ENCODE peak calls at places on chromosomes 1 and 21, in four cellular contexts. M is GM12878, T is transverse colon, S is tibial nerve. U is an unnamed sample. For H3K36me3, the result is how much of the 10 kb centered on the place peaks cover.

GRCh38 chr1:30111431-30111830 is 612.0 kb downstream of the MATN1 start:
- DNase-seq in M (no peak), T (peak), S (no peak), U (no peak)

GRCh38 chr1:6913086-6913485 is 127.8 kb downstream of the CAMTA1 start:
- DNase-seq in M (no peak), T (no peak), S (no peak), U (no peak)

GRCh38 chr1:31372961-31373896 is at the start of gene FABP3:
- DNase-seq in M (no peak), T (peak), S (peak), U (peak)

GRCh38 chr1:214952648-214953047 is 129.9 kb upstream of the KCNK2 start:
- DNase-seq in M (no peak), T (no peak), S (no peak), U (no peak)

GRCh38 chr1:175887981-175888428 is 144.6 kb upstream of the TNR start:
- DNase-seq in M (no peak), T (peak), S (peak), U (peak)

GRCh38 chr1:241944300-241944699 is 13.3 kb upstream of the BECN2 start:
- DNase-seq in M (no peak), T (no peak), S (no peak), U (no peak)

GRCh38 chr1:168714012-168714411 is 15.0 kb downstream of the DPT start:
- DNase-seq in M (no peak), T (peak), S (no peak), U (no peak)

GRCh38 chr1:84721152-84721551 is 30.9 kb upstream of the SSX2IP start:
- DNase-seq in M (no peak), T (no peak), S (no peak), U (no peak)

GRCh38 chr21:35528109-35529042 is 479.3 kb upstream of the RUNX1 start:
- DNase-seq in M (no peak), T (peak), S (no peak), U (peak)

GRCh38 chr1:175188936-175189335 is 3.6 kb downstream of the KIAA0040 start:
- DNase-seq in M (peak), T (peak), S (no peak), U (no peak)

GRCh38 chr1:165911609-165912281 is 84.3 kb downstream of the UCK2 start:
- DNase-seq in M (no peak), T (no peak), S (no peak), U (no peak)

GRCh38 chr1:99772809-99773208 is 6.4 kb upstream of the FRRS1 start:
- DNase-seq in M (no peak), T (no peak), S (no peak), U (no peak)

GRCh38 chr1:170145691-170146676 is at the start of gene NTMT2:
- DNase-seq in M (no peak), T (no peak), S (no peak), U (no peak)

GRCh38 chr1:44571712-44572571 is 102.3 kb downstream of the TMEM53 start:
- DNase-seq in M (no peak), T (no peak), S (no peak), U (no peak)

GRCh38 chr1:63601912-63602311 is 8.7 kb downstream of the PGM1 start:
- DNase-seq in M (no peak), T (no peak), S (no peak), U (no peak)

GRCh38 chr1:4172659-4173599 is 272.9 kb upstream of the C1orf174 start:
- DNase-seq in M (no peak), T (no peak), S (no peak), U (no peak)

GRCh38 chr21:45080639-45081414 is 6.4 kb downstream of the ADARB1 start:
- DNase-seq in M (no peak), T (no peak), S (no peak), U (no peak)

GRCh38 chr1:40974945-40975344 is 4.6 kb upstream of the CTPS1 start:
- DNase-seq in M (no peak), T (no peak), S (no peak), U (no peak)
- TF ChIP-seq EP300 in M (no peak), T (no peak), S (no peak), U (no peak)

GRCh38 chr1:53206735-53207379 is 10.2 kb downstream of the CPT2 start:
- DNase-seq in M (no peak), T (no peak), S (no peak), U (no peak)

GRCh38 chr1:53210954-53211353 is 9.5 kb downstream of the CZIB start:
- DNase-seq in M (no peak), T (no peak), S (no peak), U (no peak)

GRCh38 chr1:53207726-53208125 is 11.1 kb downstream of the CPT2 start:
- DNase-seq in M (no peak), T (no peak), S (no peak), U (no peak)

GRCh38 chr1:53214541-53214940 is 5.9 kb downstream of the CZIB start:
- DNase-seq in M (no peak), T (no peak), S (no peak), U (no peak)

GRCh38 chr1:53210352-53210751 is 10.1 kb downstream of the CZIB start:
- DNase-seq in M (no peak), T (no peak), S (no peak), U (no peak)
- H3K36me3 ChIP-seq in M (under half), T (under half), S (half or more), U (half or more)

GRCh38 chr1:109392788-109393580 is 4.7 kb downstream of the SORT1 start:
- DNase-seq in M (no peak), T (peak), S (peak), U (no peak)

GRCh38 chr1:109391161-109391556 is 6.6 kb downstream of the SORT1 start:
- DNase-seq in M (no peak), T (no peak), S (no peak), U (no peak)

GRCh38 chr1:109391626-109392025 is 6.1 kb downstream of the SORT1 start:
- DNase-seq in M (peak), T (no peak), S (no peak), U (no peak)

GRCh38 chr1:109393602-109394233 is 4.0 kb downstream of the SORT1 start:
- DNase-seq in M (no peak), T (no peak), S (no peak), U (no peak)

DNA sequence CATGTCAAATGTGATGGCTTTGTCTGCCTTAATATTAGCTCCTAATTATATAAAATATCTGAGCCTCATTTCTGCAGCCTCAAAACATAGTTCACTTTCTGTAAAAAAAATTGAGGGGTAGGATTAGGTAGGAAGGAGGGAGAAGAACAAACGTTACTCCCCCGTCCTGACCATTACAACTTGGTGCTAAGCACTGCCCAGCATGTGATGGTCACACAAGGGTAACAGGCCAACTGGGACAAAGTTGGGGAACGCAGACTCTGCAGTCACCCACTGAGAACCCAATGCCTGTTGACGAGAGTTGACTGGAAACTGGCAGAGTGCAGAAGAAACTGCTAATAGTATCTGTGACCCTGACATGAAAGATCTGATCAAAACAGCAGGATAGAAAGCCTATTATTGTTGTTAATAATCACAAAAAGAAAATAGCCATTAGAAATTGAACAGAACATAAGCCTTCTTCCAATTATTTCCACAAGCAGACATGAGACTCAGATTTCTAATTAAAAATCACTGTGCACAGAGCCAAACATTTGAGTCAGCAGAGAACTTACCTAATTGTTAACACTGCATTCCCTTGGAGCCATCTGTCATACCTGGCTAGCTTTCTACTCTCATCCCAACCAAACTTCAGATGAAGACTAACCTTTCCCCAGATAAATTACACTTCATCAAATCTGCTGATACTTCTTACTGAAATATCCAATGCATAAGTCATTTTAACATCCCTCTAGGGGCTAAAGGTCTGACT is 5.5 kb downstream of the SORT1 start:
- DNase-seq in M (no peak), T (no peak), S (no peak), U (peak)
- TF ChIP-seq EP300 in M (no peak), T (no peak), S (peak), U (no peak)

DNA sequence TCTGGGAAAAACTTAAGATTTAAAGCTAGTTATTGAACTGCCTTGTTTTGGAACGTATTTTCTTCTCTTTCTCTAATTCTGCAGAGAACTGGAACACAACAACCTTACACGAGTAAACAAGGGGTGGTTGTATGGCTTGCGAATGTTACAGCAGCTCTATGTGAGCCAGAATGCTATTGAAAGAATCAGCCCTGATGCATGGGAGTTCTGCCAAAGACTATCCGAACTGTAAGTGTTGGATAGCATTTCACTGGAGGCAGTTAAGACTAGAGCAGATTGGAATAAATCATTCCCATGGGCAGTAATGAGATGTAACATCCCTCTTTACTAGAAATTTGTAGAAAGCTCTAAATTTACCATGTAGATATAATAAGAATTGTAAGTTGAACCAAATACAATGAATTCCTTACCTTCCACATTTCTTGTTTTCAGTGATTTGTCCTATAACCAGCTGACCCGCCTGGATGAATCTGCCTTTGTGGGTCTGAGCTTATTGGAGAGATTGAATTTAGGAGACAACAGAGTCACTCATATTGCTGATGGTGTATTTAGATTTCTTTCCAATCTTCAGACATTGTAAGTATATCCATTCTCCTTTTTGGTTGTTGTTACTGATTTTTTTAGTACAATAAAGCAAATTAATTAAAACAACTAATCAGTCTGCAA is 22.9 kb downstream of the LRIG2 start:
- DNase-seq in M (no peak), T (no peak), S (no peak), U (no peak)
- H3K36me3 ChIP-seq in M (under half), T (half or more), S (half or more), U (under half)

GRCh38 chr1:185241127-185241526 is 75.9 kb downstream of the IVNS1ABP start:
- DNase-seq in M (no peak), T (no peak), S (no peak), U (no peak)
- TF ChIP-seq EP300 in M (no peak), T (no peak), S (no peak), U (no peak)

DNA sequence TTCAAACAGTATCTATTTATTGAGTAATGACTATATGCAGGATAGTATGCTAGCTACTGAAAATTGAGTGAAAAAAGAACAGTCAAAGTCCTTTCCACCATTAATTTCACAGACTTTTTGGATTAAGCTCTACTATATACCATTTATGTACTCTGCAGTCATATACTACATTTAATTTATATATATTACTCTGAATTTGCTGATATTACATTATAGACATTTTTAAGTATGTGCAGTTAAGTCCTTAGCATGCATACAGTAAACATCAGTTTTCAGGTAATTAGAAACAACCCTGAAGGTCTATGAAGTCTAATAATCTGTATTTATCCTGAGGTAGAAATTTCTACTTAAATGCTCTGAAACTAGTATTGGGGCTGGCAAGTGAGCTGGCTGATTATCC is 18.6 kb downstream of the TRMT1L start:
- DNase-seq in M (no peak), T (no peak), S (no peak), U (no peak)
- H3K36me3 ChIP-seq in M (under half), T (under half), S (half or more), U (under half)

U was measured in upper lobe of left lung.